ENCODE peak calls at places on chromosome 6, in five cellular contexts. One of them, this sample, is unnamed. For H3K4me1, the result is how much of the 10 kb centered on the place peaks cover.

GRCh38 chr6:116945809-116946208 is 68.8 kb downstream of the RFX6 start:
- DNase-seq in sigmoid colon: no peak
- DNase-seq in upper lobe of left lung: no peak
- DNase-seq in HepG2: no peak
- DNase-seq in GM12878: no peak
- DNase-seq in this sample: no peak

GRCh38 chr6:55239099-55239498 is 64.8 kb downstream of the HCRTR2 start:
- DNase-seq in upper lobe of left lung: no peak
- DNase-seq in sigmoid colon: no peak
- DNase-seq in HepG2: no peak
- DNase-seq in GM12878: no peak
- DNase-seq in this sample: no peak

GRCh38 chr6:75204222-75204958 is 1.5 kb downstream of the COL12A1 start:
- DNase-seq in HepG2: peak
- DNase-seq in sigmoid colon: peak
- DNase-seq in GM12878: no peak
- DNase-seq in upper lobe of left lung: no peak
- DNase-seq in this sample: peak

GRCh38 chr6:54037277-54037779 is 73.9 kb upstream of the MLIP start:
- DNase-seq in GM12878: no peak
- DNase-seq in sigmoid colon: no peak
- DNase-seq in HepG2: peak
- DNase-seq in upper lobe of left lung: no peak
- DNase-seq in this sample: no peak

GRCh38 chr6:74851598-74851997 is 354.3 kb downstream of the COL12A1 start:
- DNase-seq in upper lobe of left lung: no peak
- DNase-seq in HepG2: no peak
- DNase-seq in GM12878: no peak
- DNase-seq in sigmoid colon: no peak
- DNase-seq in this sample: no peak

GRCh38 chr6:41488392-41489129 is 57.6 kb upstream of the FOXP4 start:
- DNase-seq in GM12878: peak
- DNase-seq in HepG2: peak
- DNase-seq in upper lobe of left lung: no peak
- DNase-seq in sigmoid colon: no peak
- DNase-seq in this sample: peak

GRCh38 chr6:159979136-159979874 is 10.4 kb downstream of the IGF2R start:
- DNase-seq in upper lobe of left lung: no peak
- DNase-seq in sigmoid colon: no peak
- DNase-seq in HepG2: peak
- DNase-seq in GM12878: peak
- DNase-seq in this sample: peak

GRCh38 chr6:145332001-145332400 is 403.3 kb downstream of the EPM2A start:
- DNase-seq in upper lobe of left lung: no peak
- DNase-seq in HepG2: peak
- DNase-seq in sigmoid colon: no peak
- DNase-seq in GM12878: no peak
- DNase-seq in this sample: no peak

GRCh38 chr6:34242252-34243130 is 5.8 kb downstream of the HMGA1 start:
- DNase-seq in HepG2: no peak
- DNase-seq in sigmoid colon: peak
- DNase-seq in upper lobe of left lung: no peak
- DNase-seq in GM12878: no peak
- DNase-seq in this sample: no peak

GRCh38 chr6:109308018-109308492 is 74.2 kb downstream of the CD164 start:
- DNase-seq in GM12878: no peak
- DNase-seq in HepG2: peak
- DNase-seq in sigmoid colon: no peak
- DNase-seq in upper lobe of left lung: no peak
- DNase-seq in this sample: peak
- TF ChIP-seq POLR2A in GM12878: no peak
- TF ChIP-seq POLR2A in HepG2: no peak
- TF ChIP-seq POLR2A in sigmoid colon: no peak
- TF ChIP-seq POLR2A in upper lobe of left lung: no peak
- TF ChIP-seq POLR2A in this sample: no peak

GRCh38 chr6:7907159-7907558 is 3.4 kb downstream of the TXNDC5 start:
- DNase-seq in sigmoid colon: no peak
- DNase-seq in upper lobe of left lung: no peak
- DNase-seq in GM12878: no peak
- DNase-seq in HepG2: no peak
- DNase-seq in this sample: no peak

GRCh38 chr6:7903673-7904072 is 6.9 kb downstream of the TXNDC5 start:
- DNase-seq in sigmoid colon: no peak
- DNase-seq in GM12878: no peak
- DNase-seq in HepG2: no peak
- DNase-seq in upper lobe of left lung: no peak
- DNase-seq in this sample: no peak

GRCh38 chr6:7906741-7907140 is 3.8 kb downstream of the TXNDC5 start:
- DNase-seq in GM12878: no peak
- DNase-seq in upper lobe of left lung: no peak
- DNase-seq in HepG2: no peak
- DNase-seq in sigmoid colon: no peak
- DNase-seq in this sample: no peak

GRCh38 chr6:7904654-7905319 is 5.8 kb downstream of the TXNDC5 start:
- DNase-seq in GM12878: no peak
- DNase-seq in sigmoid colon: no peak
- DNase-seq in HepG2: no peak
- DNase-seq in upper lobe of left lung: no peak
- DNase-seq in this sample: no peak

DNA sequence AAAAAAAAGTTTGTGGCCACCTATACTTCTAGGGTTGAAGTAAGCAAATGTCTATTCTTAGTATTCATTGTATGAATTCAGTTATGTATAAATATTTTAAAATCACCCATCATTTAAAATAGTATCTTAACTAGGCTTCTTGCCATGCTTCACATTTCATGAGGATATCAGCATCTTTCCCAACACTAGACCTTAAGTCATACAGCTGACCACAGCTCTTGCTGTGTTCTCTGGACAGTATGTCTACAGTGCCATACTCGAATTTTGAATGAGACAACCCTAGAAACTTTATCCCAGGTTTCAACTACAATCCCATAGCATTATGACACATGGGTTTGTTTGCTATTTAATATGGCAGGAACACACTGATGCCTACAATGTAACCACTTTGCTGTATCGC is 5.2 kb downstream of the TXNDC5 start:
- DNase-seq in sigmoid colon: no peak
- DNase-seq in upper lobe of left lung: no peak
- DNase-seq in HepG2: no peak
- DNase-seq in GM12878: no peak
- DNase-seq in this sample: no peak
- H3K4me1 ChIP-seq in sigmoid colon: under half
- H3K4me1 ChIP-seq in upper lobe of left lung: under half
- H3K4me1 ChIP-seq in HepG2: under half
- H3K4me1 ChIP-seq in GM12878: under half
- H3K4me1 ChIP-seq in this sample: under half

DNA sequence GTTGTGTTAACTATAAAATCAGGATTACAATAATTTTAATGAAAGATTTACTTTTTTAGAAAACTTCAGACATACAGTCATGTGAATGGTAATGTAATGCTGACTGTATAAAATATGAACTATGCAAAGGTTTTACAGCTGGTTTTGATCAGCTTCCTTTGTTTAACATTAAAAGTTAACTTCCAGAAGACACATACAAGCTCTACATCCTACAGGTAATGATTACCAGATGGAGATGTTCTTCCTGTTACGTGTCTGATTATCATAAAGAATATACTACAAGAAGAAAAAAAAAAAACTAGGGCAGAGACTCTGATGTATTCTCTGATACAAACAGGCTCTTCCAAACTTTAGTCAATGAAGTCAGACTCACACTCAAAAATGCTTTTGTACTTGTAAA is 251.9 kb upstream of the RUNX2 start:
- DNase-seq in upper lobe of left lung: no peak
- DNase-seq in GM12878: no peak
- DNase-seq in HepG2: no peak
- DNase-seq in sigmoid colon: no peak
- DNase-seq in this sample: no peak
- TF ChIP-seq EP300 in upper lobe of left lung: no peak
- TF ChIP-seq EP300 in GM12878: no peak
- TF ChIP-seq EP300 in HepG2: no peak
- TF ChIP-seq EP300 in sigmoid colon: no peak
- TF ChIP-seq EP300 in this sample: no peak

DNA sequence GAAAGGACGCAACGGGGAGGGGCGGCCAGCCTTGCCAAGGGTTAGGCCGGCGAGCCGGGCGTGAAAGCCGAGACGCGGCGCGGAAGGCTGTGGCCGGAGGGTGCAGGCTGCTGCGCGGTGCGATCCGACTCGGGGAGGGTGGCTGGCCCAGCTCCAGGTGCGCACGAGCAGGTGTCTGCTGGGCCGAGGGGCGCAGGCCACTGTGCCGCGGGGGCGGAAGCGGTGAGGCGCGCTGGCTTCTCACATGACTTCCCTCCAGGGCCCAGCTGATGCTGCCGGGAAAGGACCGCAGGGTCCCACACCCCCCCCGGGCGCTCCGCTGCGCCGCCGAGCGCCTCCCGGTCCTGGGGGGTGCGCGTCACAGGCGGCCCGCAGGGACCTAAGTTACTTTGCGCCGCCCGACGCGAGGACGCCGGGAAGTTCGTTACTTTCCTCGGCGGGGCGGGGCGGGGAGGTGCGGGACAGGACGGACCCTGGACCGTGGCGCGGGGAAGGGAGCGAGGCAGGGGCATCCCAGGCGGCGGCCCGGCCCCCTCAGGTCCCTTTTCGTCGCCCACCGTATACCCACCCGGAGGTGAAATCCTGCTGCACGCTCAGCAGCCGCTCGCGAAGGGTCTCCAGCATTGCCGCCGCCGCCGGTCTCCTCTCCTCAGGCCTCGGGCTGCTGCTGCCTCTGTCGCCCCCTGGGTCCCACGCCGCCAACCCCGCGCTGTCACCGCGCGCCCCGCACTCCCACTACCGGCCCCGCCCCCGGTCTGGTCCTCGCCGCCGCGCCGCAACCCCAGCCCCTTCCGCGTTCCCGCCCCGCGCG is at the start of gene DTNBP1:
- DNase-seq in sigmoid colon: peak
- DNase-seq in upper lobe of left lung: peak
- DNase-seq in HepG2: peak
- DNase-seq in GM12878: peak
- DNase-seq in this sample: peak
- TF ChIP-seq POLR2A in sigmoid colon: no peak
- TF ChIP-seq POLR2A in upper lobe of left lung: no peak
- TF ChIP-seq POLR2A in HepG2: peak
- TF ChIP-seq POLR2A in GM12878: peak
- TF ChIP-seq POLR2A in this sample: peak

DNA sequence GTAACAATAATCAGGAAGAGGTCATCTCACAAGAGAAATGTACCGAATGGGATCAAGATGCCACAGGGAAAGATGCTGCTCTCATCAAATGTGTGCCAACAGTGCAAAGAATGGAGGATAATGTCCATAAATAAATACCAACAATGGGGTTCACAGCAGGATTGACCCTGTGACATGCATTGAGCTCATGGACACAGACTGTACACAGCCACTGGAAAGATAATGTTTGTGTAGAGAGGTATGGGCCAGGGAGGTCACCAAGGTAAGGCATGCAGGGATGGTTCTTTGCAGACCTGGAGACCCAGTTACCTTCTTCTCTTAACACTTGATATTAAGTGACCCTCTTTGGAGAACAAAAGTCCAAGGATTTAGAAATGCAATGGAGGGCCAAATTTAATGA is 1.5 kb downstream of the AGPAT1 start:
- DNase-seq in HepG2: no peak
- DNase-seq in sigmoid colon: no peak
- DNase-seq in GM12878: no peak
- DNase-seq in upper lobe of left lung: no peak
- DNase-seq in this sample: no peak
- H3K4me1 ChIP-seq in HepG2: half or more
- H3K4me1 ChIP-seq in sigmoid colon: under half
- H3K4me1 ChIP-seq in GM12878: under half
- H3K4me1 ChIP-seq in upper lobe of left lung: under half
- H3K4me1 ChIP-seq in this sample: under half